ENCODE peak calls at places on chromosomes 5 and 9, in six cellular contexts. U is MCF 10A, H is H9, K is WTC11, F is SJSA1, P is GM23338. D is an unnamed sample.

GRCh38 chr5:77638204-77638762 is at the start of gene OTP:
- DNase-seq in F (no peak), H (no peak), U (no peak), K (peak), P (no peak), D (no peak)

GRCh38 chr5:164345853-164346252 is 840.4 kb downstream of the MAT2B start:
- DNase-seq in K (no peak), F (no peak), U (no peak), H (no peak), P (no peak), D (no peak)

GRCh38 chr9:94945191-94946144 is 219.0 kb downstream of the AOPEP start:
- DNase-seq in K (no peak), U (peak), P (no peak), F (peak), H (no peak), D (no peak)

GRCh38 chr5:54930736-54931135 is 54.7 kb downstream of the ESM1 start:
- DNase-seq in K (no peak), F (no peak), H (no peak), U (no peak), P (no peak), D (no peak)

GRCh38 chr5:2103940-2104339 is 221.2 kb upstream of the IRX4 start:
- DNase-seq in F (no peak), P (no peak), H (no peak), U (no peak), K (no peak), D (no peak)

GRCh38 chr9:73371801-73372200 is 220.1 kb downstream of the ANXA1 start:
- DNase-seq in U (peak), K (no peak), H (no peak), F (no peak), P (no peak), D (no peak)

GRCh38 chr9:21968331-21969010 is 25.7 kb downstream of the CDKN2A start:
- DNase-seq in H (peak), F (no peak), K (peak), P (peak), U (no peak), D (no peak)

GRCh38 chr9:69175488-69175872 is 1.4 kb downstream of the TJP2 start:
- DNase-seq in P (no peak), F (no peak), U (no peak), H (no peak), K (no peak), D (no peak)

GRCh38 chr9:87290241-87290700 is 207.4 kb upstream of the DAPK1 start:
- DNase-seq in H (no peak), P (peak), K (peak), F (no peak), U (peak), D (no peak)

GRCh38 chr5:180082633-180083420 is 11.3 kb upstream of the RNF130 start:
- DNase-seq in F (no peak), H (peak), K (peak), P (peak), U (no peak), D (peak)

GRCh38 chr5:37777472-37778135 is 62.2 kb downstream of the GDNF start:
- DNase-seq in P (no peak), K (no peak), H (no peak), U (no peak), F (peak), D (no peak)

GRCh38 chr5:175254155-175254554 is 189.8 kb downstream of the DRD1 start:
- DNase-seq in K (no peak), P (no peak), F (no peak), U (no peak), H (no peak), D (no peak)

GRCh38 chr5:7852542-7852941 is 1.6 kb upstream of the CFAP90 start:
- DNase-seq in K (no peak), P (no peak), H (no peak), U (no peak), F (no peak), D (no peak)

GRCh38 chr5:137752873-137753226 is 1.3 kb downstream of the HNRNPA0 start:
- DNase-seq in K (peak), F (peak), H (peak), P (peak), U (peak), D (no peak)

GRCh38 chr9:120716483-120716882 is 2.2 kb upstream of the MEGF9 start:
- DNase-seq in H (no peak), F (no peak), P (no peak), U (no peak), K (no peak), D (no peak)

GRCh38 chr9:127583605-127584053 is 28.4 kb upstream of the STXBP1 start:
- DNase-seq in F (no peak), U (peak), H (no peak), K (no peak), P (no peak), D (no peak)

GRCh38 chr5:142153674-142154448 is 45.3 kb downstream of the NDFIP1 start:
- DNase-seq in P (no peak), H (no peak), U (no peak), K (no peak), F (no peak), D (no peak)

GRCh38 chr5:178126556-178126955 is 4.3 kb upstream of the RMND5B start:
- DNase-seq in P (peak), U (no peak), F (no peak), K (peak), H (peak), D (peak)

GRCh38 chr5:81292130-81292529 is 9.3 kb upstream of the ZCCHC9 start:
- DNase-seq in K (no peak), F (no peak), H (no peak), P (no peak), U (no peak), D (no peak)

GRCh38 chr5:36614657-36615308 is 8.4 kb downstream of the SLC1A3 start:
- DNase-seq in H (no peak), P (no peak), K (no peak), F (no peak), U (peak), D (no peak)

GRCh38 chr9:2599896-2600295 is 21.7 kb upstream of the VLDLR start:
- DNase-seq in P (no peak), H (no peak), F (no peak), U (no peak), K (no peak), D (no peak)

GRCh38 chr5:55575815-55576583 is 41.2 kb upstream of the PLPP1 start:
- DNase-seq in K (no peak), H (no peak), P (no peak), U (no peak), F (no peak), D (no peak)

GRCh38 chr9:79663878-79664277 is 92.1 kb downstream of the TLE4 start:
- DNase-seq in P (no peak), U (no peak), F (no peak), H (no peak), K (no peak), D (no peak)

GRCh38 chr5:145685417-145685816 is 149.7 kb downstream of the PRELID2 start:
- DNase-seq in H (no peak), P (no peak), K (no peak), U (no peak), F (no peak), D (no peak)

GRCh38 chr5:135689506-135689905 is 110.7 kb upstream of the CXCL14 start:
- DNase-seq in U (no peak), F (no peak), K (no peak), P (no peak), H (no peak), D (no peak)

GRCh38 chr5:7679663-7680062 is 171.3 kb downstream of the CFAP90 start:
- DNase-seq in F (no peak), K (no peak), U (no peak), H (no peak), P (no peak), D (no peak)

GRCh38 chr5:159581502-159582249 is 251.4 kb upstream of the IL12B start:
- DNase-seq in F (peak), P (peak), H (no peak), K (no peak), U (peak), D (no peak)

GRCh38 chr5:7794823-7795222 is 56.1 kb downstream of the CFAP90 start:
- DNase-seq in P (no peak), U (no peak), H (no peak), F (no peak), K (no peak), D (no peak)

GRCh38 chr5:159049844-159050318 is 49.8 kb downstream of the EBF1 start:
- DNase-seq in P (peak), F (no peak), K (no peak), H (no peak), U (peak), D (no peak)

GRCh38 chr9:114721491-114722362 is 39.7 kb upstream of the TEX48 start:
- DNase-seq in F (no peak), K (no peak), U (peak), P (no peak), H (no peak), D (no peak)

GRCh38 chr5:157024213-157024959 is 34.5 kb downstream of the HAVCR1 start:
- DNase-seq in U (no peak), F (no peak), P (no peak), K (no peak), H (no peak), D (no peak)

GRCh38 chr5:88882321-88883038 is 504 bp downstream of the MEF2C start:
- DNase-seq in P (no peak), U (no peak), H (no peak), F (no peak), K (no peak), D (no peak)

GRCh38 chr9:125431741-125432271 is 170.2 kb downstream of the GAPVD1 start:
- DNase-seq in U (no peak), F (no peak), P (no peak), K (peak), H (peak), D (no peak)

GRCh38 chr5:109945097-109945678 is 255.5 kb downstream of the MAN2A1 start:
- DNase-seq in F (no peak), U (no peak), H (no peak), P (no peak), K (no peak), D (no peak)